ENCODE peak calls at places on chromosomes 7 and 10, in seven cellular contexts. J, G, A, F, I, Y and Q are unnamed samples.

GRCh38 chr10:78754269-78755074 is 314.3 kb upstream of the ZMIZ1 start:
- DNase-seq in J (no peak), G (no peak), A (no peak), F (no peak), I (no peak), Y (no peak), Q (peak; percentile 90)

GRCh38 chr10:117496616-117497028 is 45.9 kb upstream of the EMX2 start:
- DNase-seq in J (peak; percentile 33), G (peak; percentile 70), A (peak; percentile 57), F (peak; percentile 96), I (peak; percentile 80), Y (peak; percentile 52), Q (peak; percentile 82)

GRCh38 chr7:122010116-122010515 is 133.9 kb downstream of the AASS start:
- DNase-seq in J (no peak), G (no peak), A (no peak), F (no peak), I (no peak), Y (no peak), Q (no peak)

GRCh38 chr7:120990468-120991118 is 2.1 kb downstream of the CPED1 start:
- DNase-seq in J (no peak), G (no peak), A (no peak), F (no peak), I (no peak), Y (no peak), Q (peak; percentile 21)

GRCh38 chr7:137626469-137627067 is 220.2 kb downstream of the DGKI start:
- DNase-seq in J (no peak), G (no peak), A (no peak), F (no peak), I (peak; percentile 52), Y (no peak), Q (peak; percentile 69)

GRCh38 chr10:4693967-4694366 is 132.0 kb upstream of the AKR1E2 start:
- DNase-seq in J (no peak), G (no peak), A (no peak), F (no peak), I (no peak), Y (no peak), Q (no peak)

GRCh38 chr10:53534428-53534827 is 761.8 kb upstream of the MBL2 start:
- DNase-seq in J (no peak), G (no peak), A (no peak), F (no peak), I (no peak), Y (no peak), Q (no peak)

GRCh38 chr10:78964952-78965633 is 103.7 kb upstream of the ZMIZ1 start:
- DNase-seq in J (no peak), G (peak; percentile 78), A (peak; percentile 88), F (no peak), I (no peak), Y (peak; percentile 87), Q (no peak)

GRCh38 chr10:69897417-69897816 is 95.7 kb downstream of the COL13A1 start:
- DNase-seq in J (no peak), G (no peak), A (no peak), F (no peak), I (no peak), Y (no peak), Q (no peak)

GRCh38 chr10:50653142-50653541 is 29.4 kb upstream of the SGMS1 start:
- DNase-seq in J (no peak), G (no peak), A (no peak), F (no peak), I (no peak), Y (no peak), Q (peak; percentile 59)

GRCh38 chr10:93039721-93040120 is 20.9 kb upstream of the CYP26C1 start:
- DNase-seq in J (no peak), G (no peak), A (no peak), F (no peak), I (peak; percentile 67), Y (no peak), Q (peak; percentile 57)

GRCh38 chr10:30848396-30849032 is 183.2 kb downstream of the ZNF438 start:
- DNase-seq in J (no peak), G (no peak), A (no peak), F (no peak), I (no peak), Y (no peak), Q (no peak)

DNA sequence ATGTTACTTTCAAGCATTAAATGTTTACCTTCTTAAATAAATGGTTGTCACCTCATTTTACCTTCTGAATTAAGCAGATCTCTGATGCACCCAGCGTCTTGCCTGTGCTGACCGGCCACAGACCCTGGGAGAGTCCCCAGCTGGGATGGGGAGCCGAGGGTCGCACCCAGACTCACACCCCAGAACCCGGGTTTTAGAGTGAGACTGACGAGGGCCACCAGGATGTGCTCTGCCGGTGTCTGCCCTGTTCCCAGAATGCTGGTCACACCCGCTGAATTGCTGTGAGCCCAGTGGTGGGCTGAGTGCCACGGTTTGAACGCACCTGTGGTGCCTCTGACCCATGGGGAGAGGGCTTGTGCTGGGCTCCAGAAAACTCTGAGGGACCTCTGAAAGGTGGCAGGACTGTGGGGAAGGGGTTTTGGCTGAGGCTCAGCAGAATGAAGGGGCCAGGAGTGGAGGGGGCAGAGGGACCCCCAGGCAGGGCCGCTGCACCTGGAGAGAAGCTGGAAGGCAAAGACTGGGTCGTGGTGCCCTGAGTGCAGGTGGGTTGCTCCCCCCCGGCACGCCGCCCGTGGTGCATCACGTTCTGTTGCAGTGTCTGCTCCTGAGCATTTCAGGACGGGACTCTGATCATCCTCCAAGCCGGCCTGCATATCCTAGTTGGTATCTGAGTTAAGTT is 39.2 kb downstream of the INPP5A start:
- DNase-seq in J (no peak), G (no peak), A (no peak), F (no peak), I (no peak), Y (no peak), Q (no peak)
- TF ChIP-seq CTCF in J (no peak), G (no peak), A (no peak), F (no peak), I (no peak), Y (no peak), Q (no peak)

DNA sequence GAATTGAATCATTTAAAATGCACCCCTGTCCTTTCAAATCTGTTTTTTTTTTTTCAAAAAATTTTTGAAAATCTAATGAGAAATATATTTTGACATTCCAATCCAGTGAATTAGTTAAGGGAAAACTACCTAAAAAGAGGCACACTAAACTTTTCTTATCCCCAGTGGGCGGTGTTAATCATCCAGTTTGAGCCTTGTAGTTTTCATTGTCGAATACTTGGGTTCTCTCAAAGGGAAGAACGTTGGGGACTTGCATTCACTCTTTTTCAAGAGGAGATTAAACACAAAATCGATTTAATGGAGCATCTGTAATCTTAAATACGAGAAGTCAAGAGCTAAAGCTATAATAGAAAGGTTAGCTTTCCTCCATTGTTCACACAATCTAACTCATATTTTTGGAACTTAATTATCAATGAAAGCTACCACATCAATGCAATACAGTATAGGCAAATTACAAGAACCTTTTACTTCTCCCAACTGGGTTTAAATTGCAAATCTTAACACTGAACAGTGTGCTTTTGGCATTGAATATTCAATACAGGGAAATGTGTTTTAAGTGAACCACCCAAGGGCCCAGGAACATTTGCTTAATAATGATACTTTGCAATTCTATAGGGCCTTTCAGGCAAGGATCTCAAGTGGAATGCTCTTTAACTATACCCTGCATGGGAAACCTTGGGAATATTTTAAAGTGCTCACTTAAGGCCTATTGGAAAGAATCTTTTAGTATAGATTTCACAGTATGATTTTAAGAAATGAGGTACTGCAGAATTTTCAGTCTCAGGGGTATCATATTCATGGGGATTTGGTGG is 13.1 kb upstream of the SP8 start:
- DNase-seq in J (no peak), G (no peak), A (no peak), F (no peak), I (no peak), Y (no peak), Q (no peak)
- TF ChIP-seq CTCF in J (no peak), G (no peak), A (no peak), F (no peak), I (no peak), Y (no peak), Q (no peak)

GRCh38 chr7:66905689-66906088 is 15.3 kb upstream of the TMEM248 start:
- DNase-seq in J (no peak), G (no peak), A (no peak), F (no peak), I (no peak), Y (no peak), Q (no peak)
- TF ChIP-seq CTCF in J (peak; percentile 38), G (no peak), A (no peak), F (no peak), I (peak; percentile 29), Y (no peak), Q (peak; percentile 32)

DNA sequence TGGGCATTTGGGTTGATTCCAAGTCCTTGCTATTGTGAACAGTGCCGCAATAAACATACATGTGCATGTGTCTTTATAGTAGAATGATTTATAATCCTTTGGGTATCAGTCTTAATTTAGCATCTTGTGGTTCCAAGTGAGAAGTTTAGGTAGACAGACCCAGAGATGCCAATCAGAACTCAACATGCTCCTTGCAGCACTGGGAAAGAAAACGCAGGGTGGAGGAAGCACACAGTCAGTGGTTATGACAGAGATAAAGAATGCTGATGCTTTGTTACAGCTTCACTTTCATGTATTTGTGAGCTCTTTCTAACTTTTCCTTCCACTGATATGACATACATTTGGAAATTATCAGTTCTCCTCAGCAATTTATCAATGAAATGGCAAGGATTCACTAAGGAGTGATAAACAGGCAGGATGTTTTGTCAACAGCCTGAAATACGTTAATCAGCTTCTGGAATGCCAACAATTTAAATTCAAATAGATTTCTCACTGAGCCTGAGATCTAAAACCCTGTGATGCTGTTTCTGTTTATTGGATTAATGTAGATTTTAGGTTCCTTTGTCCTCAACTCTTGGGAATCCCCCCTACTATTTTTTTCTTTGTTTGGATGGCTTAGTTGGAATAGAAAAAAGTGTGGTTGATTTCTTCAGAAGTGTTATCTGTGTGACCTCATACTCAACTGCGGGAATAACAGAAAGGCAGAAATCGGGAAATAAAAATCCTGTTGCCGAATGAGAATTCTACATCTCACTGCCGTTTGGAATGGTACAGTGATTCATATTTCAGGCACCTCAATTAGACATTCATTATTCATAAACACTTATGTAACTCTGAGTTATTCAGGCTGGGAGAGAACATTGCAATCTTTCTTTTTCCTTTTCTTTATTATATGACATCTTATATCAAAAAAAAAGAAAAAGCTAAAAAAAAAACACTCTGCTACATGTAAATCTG is 675.0 kb downstream of the CNTNAP2 start:
- DNase-seq in J (no peak), G (no peak), A (no peak), F (no peak), I (no peak), Y (no peak), Q (peak; percentile 10)
- TF ChIP-seq CTCF in J (no peak), G (no peak), A (no peak), F (no peak), I (no peak), Y (no peak), Q (no peak)